ENCODE peak calls at places on chromosomes 4 and X, in five cellular contexts. W is Right ventricle myocardium superior; R is WTC11; C is fibroblast of the aortic adventitia; H is activated CD8-positive, alpha-beta memory T cell treated with anti-CD3 and anti-CD28 coated beads, Interleukin-2, amount 50 U/mL, for 4 hours. X is an unnamed sample.

GRCh38 chrX:141176586-141177451 is at the start of gene LDOC1:
- DNase-seq in W (peak), R (peak), C (peak), H (peak), X (peak)

GRCh38 chr4:37503231-37503630 is 182.9 kb downstream of the RELL1 start:
- DNase-seq in W (no peak), R (no peak), C (no peak), H (no peak), X (no peak)

GRCh38 chr4:31026216-31026615 is 306.0 kb downstream of the PCDH7 start:
- DNase-seq in W (no peak), R (no peak), C (no peak), H (no peak), X (no peak)

GRCh38 chrX:37926700-37927099 is 79.3 kb upstream of the DYNLT3 start:
- DNase-seq in W (no peak), R (no peak), C (peak), H (no peak), X (peak)

GRCh38 chrX:101399825-101400224 is 7.9 kb downstream of the GLA start:
- DNase-seq in W (no peak), R (no peak), C (no peak), H (no peak), X (no peak)

GRCh38 chr4:182600836-182601235 is 316.4 kb downstream of the DCTD start:
- DNase-seq in W (no peak), R (no peak), C (no peak), H (no peak), X (no peak)

GRCh38 chr4:98802673-98803286 is 126.2 kb downstream of the EIF4E start:
- DNase-seq in W (no peak), R (no peak), C (peak), H (no peak), X (no peak)

GRCh38 chr4:173529505-173530325 is at the start of gene HAND2:
- DNase-seq in W (peak), R (peak), C (peak), H (no peak), X (peak)

GRCh38 chr4:69523385-69524132 is 27.9 kb upstream of the UGT2B4 start:
- DNase-seq in W (no peak), R (no peak), C (peak), H (no peak), X (no peak)

GRCh38 chr4:13541720-13542576 is 2.4 kb downstream of the NKX3-2 start:
- DNase-seq in W (no peak), R (peak), C (no peak), H (no peak), X (no peak)

GRCh38 chrX:150774798-150775568 is 81.8 kb downstream of the MTMR1 start:
- DNase-seq in W (no peak), R (no peak), C (no peak), H (no peak), X (no peak)

GRCh38 chr4:139191373-139191772 is 14.4 kb upstream of the ELF2 start:
- DNase-seq in W (no peak), R (no peak), C (no peak), H (no peak), X (no peak)

GRCh38 chr4:766559-767283 is 59.2 kb downstream of the CPLX1 start:
- DNase-seq in W (peak), R (no peak), C (no peak), H (no peak), X (no peak)

GRCh38 chr4:126697748-126698147 is 935.0 kb upstream of the INTU start:
- DNase-seq in W (no peak), R (no peak), C (peak), H (no peak), X (no peak)

GRCh38 chr4:182240161-182241130 is 2.8 kb upstream of the TENM3 start:
- DNase-seq in W (no peak), R (no peak), C (peak), H (no peak), X (no peak)

GRCh38 chr4:126761947-126762650 is 870.7 kb upstream of the INTU start:
- DNase-seq in W (no peak), R (no peak), C (no peak), H (no peak), X (no peak)

GRCh38 chr4:2138846-2139500 is 79.8 kb downstream of the NAT8L start:
- DNase-seq in W (no peak), R (no peak), C (no peak), H (no peak), X (no peak)

GRCh38 chr4:77917075-77917474 is 54.4 kb downstream of the MRPL1 start:
- DNase-seq in W (no peak), R (no peak), C (no peak), H (no peak), X (no peak)

GRCh38 chr4:62209757-62210156 is 1009.6 kb downstream of the ADGRL3 start:
- DNase-seq in W (no peak), R (no peak), C (no peak), H (no peak), X (no peak)

GRCh38 chrX:7542566-7542965 is 300.4 kb upstream of the VCX start:
- DNase-seq in W (no peak), R (no peak), C (no peak), H (no peak), X (no peak)

X was measured in iPS-NIHi11.